ENCODE peak calls at places on chromosomes 7 and 10, in six cellular contexts. B is H1, M is GM12878, C is SK-N-SH, Q is HCT116, Y is K562. Z is an unnamed sample.

GRCh38 chr10:124632064-124632531 is 112.1 kb downstream of the FAM53B start:
- DNase-seq in M (no peak), C (peak), Q (no peak), Y (no peak), B (no peak), Z (peak)

GRCh38 chr10:132037676-132037975 is 28.1 kb upstream of the JAKMIP3 start:
- DNase-seq in C (no peak), Y (no peak), M (no peak), Q (no peak), B (no peak), Z (no peak)

GRCh38 chr10:109895095-109895818 is 28.1 kb downstream of the XPNPEP1 start:
- DNase-seq in C (no peak), Q (no peak), M (no peak), B (no peak), Y (no peak), Z (no peak)

GRCh38 chr10:4844864-4845263 is 18.9 kb downstream of the AKR1E2 start:
- DNase-seq in B (no peak), Q (no peak), Y (no peak), M (no peak), C (no peak), Z (no peak)

GRCh38 chr7:109479388-109479787 is 909.7 kb downstream of the DNAJB9 start:
- DNase-seq in B (no peak), Q (no peak), Y (no peak), M (no peak), C (peak), Z (peak)

GRCh38 chr7:95327356-95327755 is 3.0 kb upstream of the PON1 start:
- DNase-seq in B (no peak), Y (no peak), Q (no peak), C (no peak), M (no peak), Z (no peak)

GRCh38 chr10:122163182-122164027 is 107.7 kb upstream of the BTBD16 start:
- DNase-seq in B (peak), Y (no peak), M (no peak), Q (no peak), C (peak), Z (no peak)

GRCh38 chr7:44145419-44145968 is 4.4 kb upstream of the MYL7 start:
- DNase-seq in Y (peak), M (no peak), Q (no peak), C (peak), B (peak), Z (no peak)

GRCh38 chr10:317219-317868 is 182.1 kb downstream of the ZMYND11 start:
- DNase-seq in C (no peak), Y (no peak), Q (no peak), B (no peak), M (peak), Z (no peak)

GRCh38 chr7:158649279-158649678 is 55.3 kb downstream of the NCAPG2 start:
- DNase-seq in Y (peak), B (no peak), Q (no peak), M (no peak), C (peak), Z (no peak)

GRCh38 chr7:45469103-45469502 is 105.1 kb upstream of the ADCY1 start:
- DNase-seq in M (no peak), C (no peak), Q (no peak), Y (no peak), B (no peak), Z (no peak)

DNA sequence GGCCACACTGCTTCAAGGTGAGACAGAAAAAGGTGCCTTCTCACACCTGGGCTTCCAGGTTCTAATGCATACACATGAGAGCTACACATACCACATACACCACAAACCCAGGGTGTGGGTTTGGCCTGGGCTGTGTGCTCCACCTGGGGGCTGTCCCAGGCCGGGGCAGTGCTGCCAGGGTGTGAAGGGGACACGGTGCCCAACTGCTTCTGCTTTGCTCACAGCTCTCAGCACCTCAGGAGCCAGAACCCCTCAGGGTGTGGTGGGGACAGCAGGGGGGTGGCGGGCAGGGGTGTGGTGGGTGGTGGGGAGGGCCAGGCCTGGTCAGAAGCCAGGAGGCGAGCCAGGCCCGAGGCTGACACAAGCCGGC is 51.1 kb downstream of the TMEM209 start:
- DNase-seq in B (no peak), Y (no peak), C (no peak), M (no peak), Q (no peak), Z (no peak)
- TF ChIP-seq JUND in B (no peak), Y (no peak), C (no peak), M (no peak), Q (no peak), Z (no peak)

DNA sequence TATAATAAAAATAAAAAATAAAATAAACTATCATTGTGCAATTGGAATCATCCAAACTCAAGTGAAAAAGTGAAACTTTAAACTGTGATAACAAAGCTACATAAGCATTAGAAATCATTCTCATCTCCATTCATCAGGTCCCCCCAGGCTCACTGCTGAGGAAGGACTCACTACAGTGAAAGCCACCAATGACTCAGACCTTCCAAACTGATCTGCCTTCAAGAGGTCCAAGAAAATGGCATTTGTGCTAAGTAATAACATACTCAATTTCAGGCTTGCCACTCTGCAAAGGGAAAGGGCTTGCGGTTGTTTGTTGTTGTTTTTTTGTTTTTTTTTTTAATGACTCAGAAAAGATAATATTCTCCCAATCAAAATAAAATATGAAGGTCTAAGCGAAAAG is 13.8 kb downstream of the SFMBT2 start:
- DNase-seq in Y (no peak), C (no peak), B (no peak), M (no peak), Q (no peak), Z (no peak)
- TF ChIP-seq JUND in Y (peak), C (no peak), B (no peak), M (no peak), Q (no peak), Z (no peak)

DNA sequence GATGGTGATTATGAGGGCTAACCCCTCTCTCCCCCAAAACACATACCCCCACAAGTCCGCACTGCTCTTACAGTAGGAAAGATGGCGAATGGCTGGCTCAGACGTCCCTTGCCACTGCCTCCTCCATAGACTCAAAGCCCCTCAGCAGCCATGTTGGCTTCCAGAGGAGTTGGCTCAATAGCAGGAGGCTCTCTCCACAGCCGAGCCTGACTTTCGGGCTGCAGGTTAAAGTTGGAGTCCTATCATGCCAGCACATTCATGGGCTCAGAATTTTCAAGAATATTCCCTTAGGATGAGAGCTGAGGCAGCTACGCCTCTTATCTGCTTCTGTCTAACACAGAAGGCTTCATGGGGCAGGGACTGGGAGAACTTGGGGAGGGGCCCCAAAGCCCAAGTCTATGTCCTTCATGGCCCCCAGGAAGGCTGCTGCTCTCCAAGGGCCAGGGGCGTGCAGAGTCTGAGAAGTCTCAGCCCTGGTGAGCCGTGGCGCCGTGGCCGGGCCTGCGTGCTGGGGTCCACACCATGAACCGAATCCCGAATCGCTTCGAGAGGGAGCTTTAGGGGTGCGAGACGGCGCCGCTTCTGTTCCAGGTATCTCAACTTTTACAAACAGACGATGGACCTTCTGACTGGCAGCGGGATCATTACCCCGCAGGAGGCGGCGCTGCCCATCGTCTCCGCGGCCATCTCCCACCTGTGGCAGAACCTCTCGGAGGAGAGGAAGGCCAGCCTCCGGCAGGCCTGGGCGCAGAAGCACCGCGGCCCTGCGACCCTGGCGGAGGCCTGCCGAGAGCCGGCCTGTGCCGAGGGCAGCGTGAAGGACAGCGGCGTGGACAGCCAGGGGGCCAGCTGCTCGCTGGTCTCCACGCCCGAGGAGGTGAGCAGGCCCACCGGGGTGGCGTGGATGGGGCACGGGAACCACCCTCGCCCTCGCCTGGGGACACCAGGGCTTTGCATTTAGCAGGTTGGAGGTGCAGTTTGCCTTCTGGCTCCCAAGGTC is 12.5 kb downstream of the STRA8 start:
- DNase-seq in Y (no peak), M (no peak), Q (no peak), C (peak), B (peak), Z (no peak)
- TF ChIP-seq JUND in Y (no peak), M (no peak), Q (no peak), C (no peak), B (no peak), Z (no peak)

GRCh38 chr7:101941481-101942383 is 124.3 kb downstream of the CUX1 start:
- DNase-seq in C (no peak), M (no peak), Q (peak), Y (no peak), B (no peak), Z (no peak)
- TF ChIP-seq JUND in C (peak), M (no peak), Q (peak), Y (no peak), B (no peak), Z (no peak)

GRCh38 chr7:81446212-81446611 is 323.6 kb downstream of the HGF start:
- DNase-seq in Q (no peak), Y (no peak), C (no peak), M (no peak), B (no peak), Z (no peak)

GRCh38 chr7:81441750-81442149 is 328.1 kb downstream of the HGF start:
- DNase-seq in Q (no peak), Y (no peak), C (peak), B (no peak), M (no peak), Z (no peak)

GRCh38 chr7:81445462-81445861 is 324.4 kb downstream of the HGF start:
- DNase-seq in B (no peak), C (no peak), Y (no peak), M (no peak), Q (no peak), Z (no peak)

GRCh38 chr7:81449105-81449504 is 320.7 kb downstream of the HGF start:
- DNase-seq in B (no peak), Y (no peak), Q (no peak), C (no peak), M (no peak), Z (no peak)

DNA sequence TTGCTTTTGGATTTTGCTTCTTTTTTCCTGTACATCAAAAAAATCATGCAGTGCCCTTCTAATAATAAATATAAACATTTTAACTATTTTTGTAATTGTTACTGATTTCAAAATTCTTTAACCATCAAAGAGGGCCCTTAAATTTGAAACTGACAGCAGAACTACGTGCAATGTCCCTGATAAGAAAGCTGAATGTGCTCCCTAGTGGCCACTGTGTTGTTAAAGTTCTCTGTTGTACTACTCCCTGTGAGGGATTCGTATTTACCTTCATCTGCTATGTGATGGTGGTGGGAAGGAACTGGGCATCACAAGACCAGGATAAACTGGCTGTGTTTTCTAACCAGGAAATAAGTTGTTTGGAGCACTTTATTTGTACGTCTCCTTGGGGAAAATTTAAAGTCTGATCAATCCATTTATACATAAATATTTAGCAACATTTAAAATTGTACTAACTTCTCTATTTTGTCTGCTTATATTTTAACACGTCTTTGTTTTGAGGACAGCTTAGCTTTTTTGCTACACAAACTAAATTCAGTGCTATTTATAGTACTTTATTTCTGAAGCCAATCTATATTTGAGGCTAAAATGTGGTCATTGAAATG is 322.4 kb downstream of the HGF start:
- DNase-seq in B (no peak), M (no peak), C (peak), Q (peak), Y (no peak), Z (peak)
- TF ChIP-seq JUND in B (no peak), M (no peak), C (no peak), Q (no peak), Y (no peak), Z (no peak)

DNA sequence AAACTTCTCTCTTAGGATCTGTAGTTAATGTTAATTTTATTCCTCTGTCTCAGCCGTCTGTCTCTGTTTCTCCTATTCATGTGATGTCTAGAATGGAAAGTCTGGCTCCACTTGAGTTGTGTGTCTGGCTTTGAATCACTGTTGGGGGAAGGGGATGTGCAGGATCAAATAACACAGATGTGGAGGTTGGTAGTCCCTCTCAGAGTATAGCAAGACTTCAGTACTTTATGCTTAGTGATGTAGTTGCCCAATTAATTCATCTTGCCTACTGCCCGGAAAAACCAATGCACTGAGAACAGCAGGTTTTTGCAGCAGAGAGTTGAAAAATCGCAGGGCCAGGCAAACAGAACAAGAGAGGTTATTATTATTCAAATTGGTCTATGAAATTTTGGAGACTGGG is 79.2 kb downstream of the PHTF2 start:
- DNase-seq in C (no peak), Y (no peak), Q (no peak), B (no peak), M (no peak), Z (no peak)
- TF ChIP-seq JUND in C (no peak), Y (no peak), Q (no peak), B (no peak), M (no peak), Z (no peak)

GRCh38 chr10:72561745-72562166 is 64.1 kb downstream of the MICU1 start:
- DNase-seq in Y (no peak), M (peak), Q (no peak), C (no peak), B (no peak), Z (no peak)

GRCh38 chr10:72557362-72557761 is 68.5 kb downstream of the MICU1 start:
- DNase-seq in Y (no peak), Q (no peak), C (no peak), B (no peak), M (no peak), Z (no peak)
- TF ChIP-seq JUND in Y (no peak), Q (no peak), C (no peak), B (no peak), M (no peak), Z (no peak)

GRCh38 chr10:99808285-99808684 is 25.8 kb downstream of the ABCC2 start:
- DNase-seq in C (no peak), B (no peak), Q (no peak), Y (no peak), M (no peak), Z (no peak)
- TF ChIP-seq JUND in C (no peak), B (no peak), Q (no peak), Y (no peak), M (no peak), Z (no peak)